ENCODE peak calls at places on chromosomes 12 and 14, in ten cellular contexts. F is HCEC 1CT, H is SHP77, K is Right ventricle myocardium superior, Y is T-helper 2 cell, O is ascending aorta, X is choroid plexus epithelial cell, Z is Daoy, C is D341Med, M is T-helper 1 cell. A is an unnamed sample.
A peak's percentile ranks its signal among the peaks of the same experiment; 100 is the strongest.

GRCh38 chr12:54036620-54037359 is 3.9 kb downstream of the HOXC5 start:
- DNase-seq in F (no peak), H (no peak), K (no peak), Y (no peak), O (no peak), X (no peak), Z (peak; percentile 92), C (no peak), M (no peak), A (no peak)

GRCh38 chr12:67433393-67434175 is 164.4 kb downstream of the CAND1 start:
- DNase-seq in F (peak; percentile 47), H (no peak), K (no peak), Y (no peak), O (no peak), X (peak; percentile 51), Z (peak; percentile 39), C (no peak), M (no peak), A (no peak)

GRCh38 chr12:92898755-92899154 is 30.3 kb downstream of the EEA1 start:
- DNase-seq in F (peak; percentile 17), H (no peak), K (no peak), Y (no peak), O (no peak), X (peak; percentile 23), Z (peak; percentile 7), C (no peak), M (no peak), A (no peak)

GRCh38 chr14:102323102-102323501 is 3.6 kb downstream of the ZNF839 start:
- DNase-seq in F (peak; percentile 77), H (peak; percentile 27), K (peak; percentile 73), Y (no peak), O (peak; percentile 86), X (peak; percentile 91), Z (peak; percentile 75), C (peak; percentile 72), M (no peak), A (no peak)

GRCh38 chr14:34060747-34061050 is 109.8 kb upstream of the EGLN3 start:
- DNase-seq in F (no peak), H (no peak), K (no peak), Y (no peak), O (no peak), X (no peak), Z (no peak), C (no peak), M (no peak), A (no peak)

GRCh38 chr12:5085896-5086295 is 42.2 kb downstream of the KCNA5 start:
- DNase-seq in F (no peak), H (no peak), K (no peak), Y (no peak), O (no peak), X (peak; percentile 82), Z (peak; percentile 96), C (no peak), M (no peak), A (no peak)

GRCh38 chr12:49336645-49337584 is at the start of gene C1QL4:
- DNase-seq in F (peak; percentile 50), H (peak; percentile 72), K (peak; percentile 91), Y (peak; percentile 86), O (peak; percentile 90), X (peak; percentile 64), Z (peak; percentile 85), C (peak; percentile 96), M (peak; percentile 85), A (no peak)

GRCh38 chr14:39265032-39265431 is 31.3 kb downstream of the MIA2 start:
- DNase-seq in F (peak; percentile 42), H (no peak), K (no peak), Y (no peak), O (no peak), X (peak; percentile 77), Z (peak; percentile 17), C (no peak), M (no peak), A (no peak)

GRCh38 chr14:92651106-92651792 is 97.2 kb downstream of the LGMN start:
- DNase-seq in F (no peak), H (no peak), K (peak; percentile 50), Y (peak; percentile 33), O (peak; percentile 80), X (no peak), Z (no peak), C (no peak), M (peak; percentile 66), A (no peak)

GRCh38 chr12:116495260-116495659 is 63.9 kb upstream of the MAP1LC3B2 start:
- DNase-seq in F (peak; percentile 32), H (no peak), K (no peak), Y (no peak), O (no peak), X (no peak), Z (peak; percentile 43), C (no peak), M (no peak), A (no peak)

GRCh38 chr12:45089417-45089816 is 38.5 kb upstream of the DBX2 start:
- DNase-seq in F (no peak), H (no peak), K (no peak), Y (no peak), O (no peak), X (no peak), Z (no peak), C (no peak), M (no peak), A (no peak)

GRCh38 chr12:81668475-81668874 is 90.7 kb downstream of the PPFIA2 start:
- DNase-seq in F (peak; percentile 92), H (no peak), K (no peak), Y (no peak), O (no peak), X (peak; percentile 91), Z (peak; percentile 84), C (no peak), M (no peak), A (no peak)

GRCh38 chr14:64834965-64835364 is 44.7 kb downstream of the SPTB start:
- DNase-seq in F (no peak), H (no peak), K (no peak), Y (no peak), O (no peak), X (no peak), Z (no peak), C (no peak), M (no peak), A (no peak)

GRCh38 chr14:61179776-61180398 is 101.3 kb downstream of the TMEM30B start:
- DNase-seq in F (peak; percentile 25), H (no peak), K (no peak), Y (no peak), O (no peak), X (peak; percentile 35), Z (no peak), C (no peak), M (no peak), A (no peak)

GRCh38 chr14:99512110-99512449 is 30.9 kb downstream of the CCNK start:
- DNase-seq in F (no peak), H (no peak), K (no peak), Y (no peak), O (no peak), X (no peak), Z (no peak), C (no peak), M (no peak), A (no peak)

GRCh38 chr12:124909831-124910560 is 4.5 kb downstream of the UBC start:
- DNase-seq in F (peak; percentile 63), H (no peak), K (no peak), Y (no peak), O (no peak), X (peak; percentile 45), Z (no peak), C (no peak), M (no peak), A (no peak)

GRCh38 chr12:115508990-115509389 is 768.5 kb downstream of the MED13L start:
- DNase-seq in F (no peak), H (no peak), K (no peak), Y (no peak), O (no peak), X (no peak), Z (no peak), C (no peak), M (no peak), A (no peak)

GRCh38 chr12:27779416-27779815 is 617 bp upstream of the KLHL42 start:
- DNase-seq in F (no peak), H (peak; percentile 55), K (no peak), Y (no peak), O (peak; percentile 66), X (peak; percentile 9), Z (peak; percentile 40), C (peak; percentile 49), M (no peak), A (no peak)

GRCh38 chr12:5535531-5535930 is 103.6 kb downstream of the NTF3 start:
- DNase-seq in F (no peak), H (no peak), K (no peak), Y (no peak), O (no peak), X (no peak), Z (no peak), C (peak; percentile 10), M (no peak), A (no peak)

GRCh38 chr14:76186318-76187027 is 34.8 kb downstream of the GPATCH2L start:
- DNase-seq in F (no peak), H (no peak), K (no peak), Y (no peak), O (no peak), X (no peak), Z (no peak), C (no peak), M (no peak), A (no peak)

GRCh38 chr14:80491562-80492139 is 280.3 kb upstream of the DIO2 start:
- DNase-seq in F (no peak), H (no peak), K (no peak), Y (no peak), O (no peak), X (no peak), Z (no peak), C (no peak), M (no peak), A (no peak)

GRCh38 chr14:90726656-90727055 is 89.6 kb downstream of the TTC7B start:
- DNase-seq in F (no peak), H (no peak), K (no peak), Y (no peak), O (peak; percentile 78), X (peak; percentile 88), Z (no peak), C (no peak), M (no peak), A (no peak)

GRCh38 chr12:40911676-40912075 is 219.4 kb downstream of the CNTN1 start:
- DNase-seq in F (no peak), H (no peak), K (no peak), Y (no peak), O (no peak), X (no peak), Z (no peak), C (no peak), M (no peak), A (no peak)

GRCh38 chr12:579450-580110 is 83.7 kb downstream of the NINJ2 start:
- DNase-seq in F (no peak), H (no peak), K (no peak), Y (no peak), O (no peak), X (no peak), Z (no peak), C (no peak), M (no peak), A (no peak)

GRCh38 chr12:6215932-6216494 is 15.8 kb downstream of the CD9 start:
- DNase-seq in F (peak; percentile 75), H (no peak), K (no peak), Y (no peak), O (peak; percentile 97), X (peak; percentile 63), Z (peak; percentile 97), C (no peak), M (no peak), A (peak; percentile 65)

GRCh38 chr14:54174437-54174836 is 217.8 kb upstream of the BMP4 start:
- DNase-seq in F (no peak), H (no peak), K (no peak), Y (no peak), O (no peak), X (no peak), Z (no peak), C (no peak), M (no peak), A (no peak)

GRCh38 chr12:46874642-46875041 is 48.8 kb upstream of the SLC38A4 start:
- DNase-seq in F (peak; percentile 87), H (no peak), K (peak; percentile 67), Y (no peak), O (no peak), X (peak; percentile 25), Z (no peak), C (no peak), M (no peak), A (no peak)

GRCh38 chr12:129530517-129530916 is 373.3 kb downstream of the TMEM132D start:
- DNase-seq in F (no peak), H (no peak), K (no peak), Y (no peak), O (no peak), X (no peak), Z (no peak), C (no peak), M (no peak), A (no peak)